ENCODE peak calls at places on chromosomes 4 and X, in ten cellular contexts. D, Y, H, Q, Z, F, G, J, O and R are unnamed samples.

GRCh38 chr4:70531981-70532380 is 13.6 kb downstream of the AMTN start:
- DNase-seq in H (no peak), F (no peak), Z (no peak), G (no peak), J (no peak), D (no peak), Y (peak; percentile 2), Q (no peak), O (no peak), R (no peak)

GRCh38 chr4:118280501-118281218 is 72.1 kb downstream of the PRSS12 start:
- DNase-seq in Y (peak; percentile 50), D (no peak), F (peak; percentile 35), H (peak; percentile 77), J (peak; percentile 55), Q (peak; percentile 83), Z (no peak), G (no peak), O (no peak), R (no peak)

GRCh38 chr4:118348886-118349285 is 3.9 kb downstream of the PRSS12 start:
- DNase-seq in O (peak; percentile 79), H (no peak), Y (no peak), F (peak; percentile 75), J (no peak), D (no peak), Z (no peak), Q (no peak), G (no peak), R (no peak)

GRCh38 chr4:82842593-82842992 is 44.0 kb upstream of the SCD5 start:
- DNase-seq in Y (peak; percentile 20), J (no peak), O (no peak), F (no peak), H (peak; percentile 28), D (no peak), Z (no peak), Q (no peak), G (no peak), R (no peak)

GRCh38 chrX:41014776-41015175 is 70.5 kb upstream of the USP9X start:
- DNase-seq in F (no peak), D (no peak), J (no peak), Y (no peak), Z (no peak), O (no peak), G (no peak), H (peak; percentile 11), Q (no peak), R (no peak)

GRCh38 chr4:4761128-4761991 is 98.1 kb upstream of the MSX1 start:
- DNase-seq in F (no peak), O (no peak), Q (no peak), D (no peak), Z (no peak), J (no peak), Y (peak; percentile 43), G (no peak), H (peak; percentile 5), R (no peak)

GRCh38 chr4:124061413-124061812 is 651.1 kb downstream of the ANKRD50 start:
- DNase-seq in O (no peak), D (no peak), H (peak; percentile 90), G (no peak), J (no peak), F (no peak), Q (no peak), Y (no peak), Z (no peak), R (no peak)

GRCh38 chrX:134642394-134642793 is 15.9 kb downstream of the PLAC1 start:
- DNase-seq in F (no peak), J (no peak), Y (no peak), G (no peak), H (no peak), D (no peak), Q (no peak), O (no peak), Z (no peak), R (no peak)

GRCh38 chrX:25156323-25156722 is 140.6 kb upstream of the ARX start:
- DNase-seq in Q (no peak), H (no peak), D (no peak), J (no peak), G (no peak), F (no peak), Z (no peak), O (no peak), Y (no peak), R (no peak)

GRCh38 chr4:121139533-121140222 is 24.4 kb downstream of the TNIP3 start:
- DNase-seq in H (peak; percentile 44), D (no peak), Q (no peak), Y (no peak), F (no peak), O (no peak), Z (no peak), G (no peak), J (no peak), R (no peak)

GRCh38 chr4:154467886-154468285 is 23.7 kb downstream of the DCHS2 start:
- DNase-seq in J (no peak), F (no peak), Z (no peak), Y (no peak), G (no peak), H (no peak), Q (no peak), O (no peak), D (no peak), R (no peak)

GRCh38 chr4:176054942-176055341 is 10.7 kb upstream of the WDR17 start:
- DNase-seq in D (no peak), J (no peak), Q (no peak), Y (no peak), O (no peak), G (no peak), F (no peak), Z (no peak), H (no peak), R (no peak)
- H3K4me1 ChIP-seq in D (no peaks in the 10 kb centered on the region), J (no peaks in the 10 kb centered on the region), Q (no peaks in the 10 kb centered on the region), Y (no peaks in the 10 kb centered on the region), O (no peaks in the 10 kb centered on the region), G (no peaks in the 10 kb centered on the region), F (no peaks in the 10 kb centered on the region), Z (no peaks in the 10 kb centered on the region), H (no peaks in the 10 kb centered on the region), R (no peaks in the 10 kb centered on the region)

DNA sequence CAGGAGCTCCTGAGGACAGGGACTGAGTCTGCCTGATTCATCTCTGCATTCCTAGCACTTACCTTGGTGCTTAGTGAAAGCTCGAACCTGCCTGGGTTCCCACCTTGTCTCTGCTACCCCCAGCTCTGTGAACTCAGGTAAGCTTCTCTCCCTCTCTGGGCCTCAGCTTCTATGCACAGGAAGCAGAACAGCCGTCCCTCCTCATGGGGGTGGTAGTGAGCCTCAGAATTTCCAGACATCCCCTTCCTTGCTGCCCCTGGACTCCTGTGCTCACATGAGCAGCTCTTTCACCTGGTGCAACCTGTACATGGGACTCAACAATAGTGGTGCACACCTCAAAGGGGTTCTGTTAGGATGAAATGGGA is 50.8 kb downstream of the HTRA3 start:
- DNase-seq in Z (no peak), F (no peak), Y (no peak), Q (no peak), G (no peak), D (no peak), J (peak; percentile 22), H (no peak), O (no peak), R (no peak)
- TF ChIP-seq CTCF in Z (no peak), F (peak; percentile 32), Y (peak; percentile 14), Q (no peak), G (no peak), D (no peak), J (no peak), H (peak; percentile 17), O (no peak), R (no peak)

GRCh38 chr4:113682730-113683129 is 78.8 kb downstream of the CAMK2D start:
- DNase-seq in J (no peak), F (no peak), Z (no peak), Y (no peak), H (no peak), D (no peak), O (no peak), Q (no peak), G (no peak), R (no peak)
- H3K4me1 ChIP-seq in J (peaks cover 14% of the 10 kb centered on the region), F (no peaks in the 10 kb centered on the region), Z (peaks cover 16% of the 10 kb centered on the region), Y (peaks cover 6% of the 10 kb centered on the region), H (peaks cover 21% of the 10 kb centered on the region), D (peaks cover 34% of the 10 kb centered on the region), O (peaks cover 8% of the 10 kb centered on the region), Q (peaks cover 13% of the 10 kb centered on the region), G (peaks cover 16% of the 10 kb centered on the region), R (peaks cover 34% of the 10 kb centered on the region)

DNA sequence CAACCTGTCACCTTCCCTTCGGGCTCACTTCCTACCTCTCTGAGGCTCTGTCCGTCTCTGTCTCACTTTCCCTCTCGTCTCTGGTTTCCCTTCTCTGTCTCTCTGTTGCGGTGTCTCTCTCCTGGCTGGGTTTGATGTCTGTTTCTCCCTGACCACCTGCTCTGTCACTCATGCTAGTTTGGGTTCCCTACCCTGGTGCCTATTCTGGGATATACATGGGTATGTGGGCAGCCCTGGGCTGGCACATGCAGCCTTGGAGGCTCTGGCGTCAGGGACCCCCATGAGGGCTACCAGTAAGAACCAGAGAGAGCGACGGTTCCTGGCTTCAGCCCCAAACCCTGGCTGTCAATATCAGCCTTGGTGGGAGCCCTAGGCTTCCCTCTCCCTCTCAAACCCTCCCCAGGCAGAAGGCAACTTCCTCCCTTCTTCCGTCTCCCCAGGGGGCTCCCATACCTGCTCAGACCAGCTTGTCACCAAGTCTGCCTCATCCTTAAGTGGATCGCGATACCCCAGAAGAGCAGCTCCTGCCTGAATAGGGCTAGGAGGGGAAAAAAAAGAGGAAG is 314 bp downstream of the DNASE1L1 start:
- DNase-seq in H (no peak), Y (no peak), D (no peak), J (no peak), Q (no peak), G (no peak), O (no peak), Z (no peak), F (no peak), R (no peak)
- TF ChIP-seq CTCF in H (no peak), Y (no peak), D (no peak), J (no peak), Q (no peak), G (no peak), O (no peak), Z (no peak), F (no peak), R (no peak)